ENCODE peak calls at places on chromosomes 13 and 19, in five cellular contexts. D is cardiac muscle cell, L is neural progenitor cell, X is hepatocyte, Q is AG10803. P is an unnamed sample.
A peak's percentile ranks its signal among the peaks of the same experiment; 100 is the strongest.

GRCh38 chr13:60112771-60113170 is 51.0 kb downstream of the DIAPH3 start:
- DNase-seq in D (no peak), L (no peak), X (no peak), Q (peak; percentile 40), P (peak; percentile 60)

GRCh38 chr13:53301449-53301848 is 272.8 kb downstream of the OLFM4 start:
- DNase-seq in D (no peak), L (no peak), X (no peak), Q (no peak), P (no peak)

GRCh38 chr19:1715540-1715939 is 37.8 kb upstream of the ONECUT3 start:
- DNase-seq in D (no peak), L (no peak), X (no peak), Q (no peak), P (no peak)

GRCh38 chr13:74461011-74461410 is 326.8 kb upstream of the KLF12 start:
- DNase-seq in D (no peak), L (no peak), X (no peak), Q (no peak), P (no peak)

GRCh38 chr19:50607874-50608785 is 31.6 kb downstream of the SYT3 start:
- DNase-seq in D (peak; percentile 99), L (peak; percentile 97), X (peak; percentile 95), Q (peak; percentile 48), P (peak; percentile 85)

GRCh38 chr13:42334329-42334706 is 62.4 kb downstream of the AKAP11 start:
- DNase-seq in D (no peak), L (no peak), X (no peak), Q (no peak), P (no peak)

GRCh38 chr19:58229255-58229639 is 533 bp downstream of the ZNF544 start:
- DNase-seq in D (peak; percentile 36), L (peak; percentile 65), X (peak; percentile 47), Q (no peak), P (peak; percentile 49)

GRCh38 chr13:62092536-62092935 is 676.9 kb upstream of the PCDH20 start:
- DNase-seq in D (no peak), L (no peak), X (no peak), Q (no peak), P (no peak)

GRCh38 chr19:310141-310651 is 19.0 kb upstream of the PLPP2 start:
- DNase-seq in D (peak; percentile 62), L (no peak), X (no peak), Q (no peak), P (peak; percentile 35)

GRCh38 chr19:36141039-36141914 is 1.4 kb downstream of the CAPNS1 start:
- DNase-seq in D (peak; percentile 91), L (peak; percentile 92), X (peak; percentile 94), Q (peak; percentile 75), P (peak; percentile 79)

GRCh38 chr13:50911051-50911690 is 1.6 kb downstream of the RNASEH2B start:
- DNase-seq in D (peak; percentile 59), L (peak; percentile 39), X (no peak), Q (peak; percentile 12), P (peak; percentile 41)

GRCh38 chr19:35860818-35861639 is 4.3 kb downstream of the KIRREL2 start:
- DNase-seq in D (peak; percentile 88), L (peak; percentile 98), X (peak; percentile 71), Q (no peak), P (no peak)

GRCh38 chr19:976476-976875 is 7.7 kb upstream of the WDR18 start:
- DNase-seq in D (no peak), L (no peak), X (peak; percentile 27), Q (no peak), P (no peak)

GRCh38 chr19:764301-764700 is 13.4 kb downstream of the MISP start:
- DNase-seq in D (no peak), L (no peak), X (peak; percentile 4), Q (no peak), P (no peak)

GRCh38 chr19:15199652-15200574 is 882 bp downstream of the NOTCH3 start:
- DNase-seq in D (peak; percentile 82), L (peak; percentile 95), X (peak; percentile 82), Q (peak; percentile 30), P (no peak)

GRCh38 chr19:35030257-35031071 is at the start of gene SCN1B:
- DNase-seq in D (peak; percentile 75), L (peak; percentile 89), X (peak; percentile 87), Q (peak; percentile 65), P (peak; percentile 52)

GRCh38 chr13:40155176-40155575 is 499.7 kb downstream of the COG6 start:
- DNase-seq in D (no peak), L (peak; percentile 68), X (no peak), Q (no peak), P (no peak)

GRCh38 chr19:31894451-31894850 is 451.0 kb upstream of the ZNF507 start:
- DNase-seq in D (no peak), L (no peak), X (no peak), Q (no peak), P (no peak)

GRCh38 chr13:39684531-39685137 is 29.2 kb downstream of the COG6 start:
- DNase-seq in D (peak; percentile 62), L (peak; percentile 64), X (peak; percentile 69), Q (peak; percentile 63), P (peak; percentile 64)

GRCh38 chr13:106858910-106859309 is 291.0 kb upstream of the ARGLU1 start:
- DNase-seq in D (no peak), L (peak; percentile 19), X (no peak), Q (no peak), P (no peak)

DNA sequence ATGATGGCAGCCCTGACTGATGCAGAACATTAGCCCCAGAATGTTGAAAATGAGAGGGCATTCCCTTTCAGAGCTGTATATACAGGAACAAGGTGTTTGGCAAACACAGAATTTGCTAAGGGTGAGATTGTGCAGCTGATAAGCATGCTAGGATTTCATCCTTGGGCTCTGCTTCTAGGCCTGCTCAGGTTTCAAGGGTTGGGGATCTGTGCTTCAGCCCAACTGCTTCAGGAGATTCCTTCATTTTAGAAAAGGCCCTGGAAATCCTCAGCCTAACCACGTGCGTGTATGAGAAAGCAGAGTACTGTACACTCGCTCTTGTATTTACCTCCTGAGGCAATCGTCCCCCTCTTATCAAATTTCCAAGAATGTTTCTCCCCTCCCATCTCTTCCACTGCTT is 291.6 kb upstream of the ARGLU1 start:
- DNase-seq in D (no peak), L (peak; percentile 20), X (no peak), Q (no peak), P (no peak)
- H3K4me3 ChIP-seq in D (no peak overlapping the region), L (no peak overlapping the region), X (no peak overlapping the region), Q (no peak overlapping the region), P (no peak overlapping the region)

DNA sequence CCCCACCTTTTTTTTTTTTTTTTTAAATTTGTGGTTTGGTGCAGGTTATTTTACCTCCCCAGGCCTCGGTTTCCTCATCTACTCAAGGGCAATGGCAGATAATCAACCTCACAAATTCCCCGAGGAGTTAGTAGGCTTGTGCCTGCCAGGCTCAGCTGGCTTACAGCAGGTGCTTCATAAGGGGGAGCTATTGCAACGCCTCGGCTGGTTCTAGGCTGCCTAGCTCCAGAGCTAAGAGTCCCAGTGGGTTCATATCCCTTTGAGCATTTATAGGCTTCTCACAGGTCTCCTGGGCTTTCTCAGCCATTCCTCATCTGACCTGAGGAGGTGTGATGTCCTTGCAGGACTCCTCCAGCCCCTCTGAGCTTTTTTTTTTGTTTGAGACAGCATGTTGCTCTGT is 10.6 kb downstream of the BCKDHA start:
- DNase-seq in D (no peak), L (no peak), X (no peak), Q (no peak), P (no peak)
- TF ChIP-seq CTCF in D (no peak), L (no peak), X (no peak), Q (no peak), P (no peak)

GRCh38 chr19:8137425-8137824 is 12.0 kb downstream of the FBN3 start:
- DNase-seq in D (no peak), L (no peak), X (no peak), Q (no peak), P (no peak)
- H3K4me3 ChIP-seq in D (no peak overlapping the region), L (no peak overlapping the region), X (no peak overlapping the region), Q (no peak overlapping the region), P (no peak overlapping the region)

GRCh38 chr19:44718441-44719261 is 19.7 kb downstream of the CEACAM16 start:
- DNase-seq in D (peak; percentile 93), L (peak; percentile 55), X (peak; percentile 81), Q (peak; percentile 40), P (peak; percentile 40)
- TF ChIP-seq CTCF in D (no peak), L (no peak), X (no peak), Q (no peak), P (no peak)

DNA sequence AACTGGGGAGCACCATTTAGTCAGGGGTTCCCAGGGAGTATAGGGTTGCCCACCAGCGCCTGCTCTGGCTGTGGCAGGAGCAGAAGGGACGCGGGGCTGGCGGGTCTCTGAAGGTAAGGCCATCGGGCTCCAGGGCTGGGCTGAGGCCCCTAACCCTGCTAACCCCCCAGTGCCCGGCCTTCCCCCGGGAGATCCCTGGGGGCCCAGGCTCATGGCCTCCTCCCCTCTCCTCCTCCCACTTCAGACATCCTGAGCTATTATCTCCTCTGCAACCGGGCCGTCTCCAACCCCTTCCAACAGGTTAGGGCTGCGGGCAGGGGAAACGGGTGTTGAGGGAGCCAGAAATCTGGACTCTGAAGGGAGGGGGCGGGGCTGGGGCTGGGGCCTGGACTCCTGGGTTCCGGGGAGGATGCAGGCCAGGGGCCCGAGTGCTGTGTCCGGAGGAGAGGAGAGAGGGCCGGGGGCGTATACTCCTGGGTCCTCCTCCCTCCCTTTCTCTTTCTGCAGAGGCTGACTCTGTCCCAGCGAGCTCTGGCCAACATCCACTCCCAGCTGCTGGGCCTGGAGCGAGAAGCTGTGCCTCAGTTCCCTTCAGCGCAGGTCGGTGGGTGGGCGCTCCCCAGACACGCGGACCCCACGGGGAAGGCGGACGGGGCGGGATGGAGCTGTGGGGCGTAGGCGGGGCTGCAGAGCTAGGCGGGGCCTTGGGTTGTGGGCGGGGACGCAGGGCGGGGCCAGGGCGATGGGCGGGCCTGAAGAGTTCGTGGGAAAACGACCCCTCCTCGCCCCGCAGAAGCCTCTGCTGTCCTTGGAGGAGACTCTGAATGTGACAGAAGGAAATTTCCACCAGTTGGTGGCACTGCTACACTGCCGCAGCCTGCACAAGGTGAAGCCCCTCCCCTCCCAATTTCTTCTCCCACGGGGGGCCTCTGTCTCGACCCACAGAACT is 15.3 kb downstream of the TTYH1 start:
- DNase-seq in D (peak; percentile 89), L (peak; percentile 74), X (peak; percentile 77), Q (no peak), P (no peak)
- H3K4me3 ChIP-seq in D (peak overlapping the region; percentile 36), L (peak overlapping the region; percentile 40), X (no peak overlapping the region), Q (peak overlapping the region; percentile 47), P (no peak overlapping the region)

GRCh38 chr19:38917921-38918491 is 6.0 kb upstream of the CCER2 start:
- DNase-seq in D (peak; percentile 19), L (peak; percentile 26), X (peak; percentile 43), Q (no peak), P (peak; percentile 9)
- TF ChIP-seq CTCF in D (peak; percentile 19), L (peak; percentile 21), X (peak; percentile 21), Q (no peak), P (peak; percentile 5)

DNA sequence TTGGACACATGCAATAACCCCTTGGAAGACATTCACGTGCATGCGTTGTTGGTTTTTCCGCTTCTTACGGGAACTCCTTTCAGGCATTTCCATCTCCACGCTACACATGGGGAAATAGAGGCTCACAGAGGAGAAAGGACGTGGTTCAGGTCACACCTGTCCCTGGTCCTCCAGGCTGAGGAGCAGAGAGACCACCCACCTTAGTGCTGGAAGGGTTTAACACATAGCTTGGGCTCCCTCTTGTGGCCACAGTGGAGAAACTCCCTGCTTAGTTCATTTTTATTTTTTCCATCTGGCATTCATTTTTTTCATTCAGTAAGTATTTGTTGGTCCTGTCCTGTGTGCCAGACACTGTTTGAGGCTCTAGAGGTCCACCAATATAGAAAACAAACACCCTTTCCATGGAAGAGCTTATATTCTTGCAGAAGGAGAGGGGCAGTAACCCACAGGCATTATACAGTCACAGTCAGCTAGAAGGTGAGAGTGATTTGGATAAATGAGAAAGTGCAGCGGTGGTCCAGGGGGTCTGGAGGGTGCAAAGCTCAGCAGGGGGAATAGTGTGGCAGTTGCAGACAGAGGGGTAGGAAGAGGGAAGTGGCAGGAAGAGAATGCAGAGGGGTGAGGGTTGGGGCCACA is 24.2 kb upstream of the TTYH1 start:
- DNase-seq in D (peak; percentile 86), L (peak; percentile 93), X (peak; percentile 84), Q (peak; percentile 65), P (peak; percentile 67)
- H3K4me3 ChIP-seq in D (no peak overlapping the region), L (no peak overlapping the region), X (no peak overlapping the region), Q (no peak overlapping the region), P (no peak overlapping the region)

GRCh38 chr13:112575680-112576079 is 12.3 kb downstream of the TUBGCP3 start:
- DNase-seq in D (no peak), L (no peak), X (no peak), Q (peak; percentile 74), P (peak; percentile 40)
- TF ChIP-seq CTCF in D (no peak), L (peak; percentile 10), X (no peak), Q (peak; percentile 24), P (no peak)

P was measured in fibroblast of mammary gland.